ENCODE peak calls at places on chromosomes 1 and 21, in four cellular contexts. One of them, this sample, is unnamed.

GRCh38 chr1:109263597-109264378 is 14.4 kb downstream of the CELSR2 start:
- DNase-seq in foreskin fibroblast: peak; percentile 91
- DNase-seq in cardiac muscle cell: peak; percentile 96
- DNase-seq in neural crest cell: peak; percentile 89
- DNase-seq in this sample: peak; percentile 64

GRCh38 chr1:32413507-32414185 is 19.4 kb upstream of the BSDC1 start:
- DNase-seq in neural crest cell: peak; percentile 57
- DNase-seq in foreskin fibroblast: peak; percentile 80
- DNase-seq in cardiac muscle cell: peak; percentile 58
- DNase-seq in this sample: peak; percentile 48

GRCh38 chr1:183847646-183848045 is 42.7 kb downstream of the RGL1 start:
- DNase-seq in foreskin fibroblast: no peak
- DNase-seq in neural crest cell: no peak
- DNase-seq in cardiac muscle cell: no peak
- DNase-seq in this sample: no peak

GRCh38 chr1:193566735-193567134 is 380.3 kb upstream of the B3GALT2 start:
- DNase-seq in foreskin fibroblast: no peak
- DNase-seq in cardiac muscle cell: no peak
- DNase-seq in neural crest cell: no peak
- DNase-seq in this sample: no peak

GRCh38 chr1:6832789-6833188 is 47.5 kb downstream of the CAMTA1 start:
- DNase-seq in cardiac muscle cell: peak; percentile 32
- DNase-seq in foreskin fibroblast: no peak
- DNase-seq in neural crest cell: no peak
- DNase-seq in this sample: no peak

GRCh38 chr1:193066606-193067005 is 7.2 kb downstream of the RO60 start:
- DNase-seq in neural crest cell: no peak
- DNase-seq in foreskin fibroblast: no peak
- DNase-seq in cardiac muscle cell: no peak
- DNase-seq in this sample: no peak

GRCh38 chr1:183004146-183004545 is 19.1 kb upstream of the LAMC1 start:
- DNase-seq in cardiac muscle cell: no peak
- DNase-seq in foreskin fibroblast: no peak
- DNase-seq in neural crest cell: no peak
- DNase-seq in this sample: no peak

GRCh38 chr1:116498789-116499628 is 71.8 kb downstream of the CD58 start:
- DNase-seq in foreskin fibroblast: peak; percentile 87
- DNase-seq in cardiac muscle cell: peak; percentile 84
- DNase-seq in neural crest cell: peak; percentile 77
- DNase-seq in this sample: peak; percentile 40

GRCh38 chr21:45990741-45991605 is 9.4 kb downstream of the COL6A1 start:
- DNase-seq in neural crest cell: no peak
- DNase-seq in cardiac muscle cell: no peak
- DNase-seq in foreskin fibroblast: peak; percentile 6
- DNase-seq in this sample: peak; percentile 10

GRCh38 chr1:15249032-15249601 is 2.1 kb downstream of the FHAD1 start:
- DNase-seq in foreskin fibroblast: no peak
- DNase-seq in cardiac muscle cell: no peak
- DNase-seq in neural crest cell: no peak
- DNase-seq in this sample: peak; percentile 56

GRCh38 chr1:206664740-206665139 is 20.0 kb upstream of the MAPKAPK2 start:
- DNase-seq in foreskin fibroblast: no peak
- DNase-seq in neural crest cell: no peak
- DNase-seq in cardiac muscle cell: no peak
- DNase-seq in this sample: no peak

GRCh38 chr1:29953938-29954337 is 717.6 kb downstream of the PTPRU start:
- DNase-seq in foreskin fibroblast: no peak
- DNase-seq in neural crest cell: no peak
- DNase-seq in cardiac muscle cell: no peak
- DNase-seq in this sample: no peak

GRCh38 chr1:23525558-23526174 is 5.4 kb downstream of the E2F2 start:
- DNase-seq in neural crest cell: no peak
- DNase-seq in cardiac muscle cell: no peak
- DNase-seq in foreskin fibroblast: no peak
- DNase-seq in this sample: no peak

GRCh38 chr1:29806646-29807319 is 570.5 kb downstream of the PTPRU start:
- DNase-seq in cardiac muscle cell: no peak
- DNase-seq in foreskin fibroblast: no peak
- DNase-seq in neural crest cell: no peak
- DNase-seq in this sample: no peak

GRCh38 chr1:3652538-3653285 is 396 bp downstream of the TP73 start:
- DNase-seq in cardiac muscle cell: no peak
- DNase-seq in foreskin fibroblast: no peak
- DNase-seq in neural crest cell: no peak
- DNase-seq in this sample: no peak

GRCh38 chr1:161180643-161181042 is 3.3 kb upstream of the B4GALT3 start:
- DNase-seq in neural crest cell: no peak
- DNase-seq in cardiac muscle cell: no peak
- DNase-seq in foreskin fibroblast: peak; percentile 56
- DNase-seq in this sample: no peak
- TF ChIP-seq CTCF in neural crest cell: peak; percentile 37
- TF ChIP-seq CTCF in cardiac muscle cell: peak; percentile 32
- TF ChIP-seq CTCF in foreskin fibroblast: peak; percentile 29
- TF ChIP-seq CTCF in this sample: peak; percentile 13

GRCh38 chr21:26847951-26848350 is 2.7 kb upstream of the ADAMTS1 start:
- DNase-seq in neural crest cell: no peak
- DNase-seq in cardiac muscle cell: no peak
- DNase-seq in foreskin fibroblast: no peak
- DNase-seq in this sample: no peak

GRCh38 chr21:26850116-26850643 is 5.0 kb upstream of the ADAMTS1 start:
- DNase-seq in foreskin fibroblast: peak; percentile 64
- DNase-seq in cardiac muscle cell: no peak
- DNase-seq in neural crest cell: no peak
- DNase-seq in this sample: no peak

GRCh38 chr21:26852422-26852821 is 7.2 kb upstream of the ADAMTS1 start:
- DNase-seq in neural crest cell: no peak
- DNase-seq in foreskin fibroblast: no peak
- DNase-seq in cardiac muscle cell: no peak
- DNase-seq in this sample: no peak

GRCh38 chr21:26851109-26851944 is 6.1 kb upstream of the ADAMTS1 start:
- DNase-seq in foreskin fibroblast: no peak
- DNase-seq in cardiac muscle cell: no peak
- DNase-seq in neural crest cell: no peak
- DNase-seq in this sample: no peak

DNA sequence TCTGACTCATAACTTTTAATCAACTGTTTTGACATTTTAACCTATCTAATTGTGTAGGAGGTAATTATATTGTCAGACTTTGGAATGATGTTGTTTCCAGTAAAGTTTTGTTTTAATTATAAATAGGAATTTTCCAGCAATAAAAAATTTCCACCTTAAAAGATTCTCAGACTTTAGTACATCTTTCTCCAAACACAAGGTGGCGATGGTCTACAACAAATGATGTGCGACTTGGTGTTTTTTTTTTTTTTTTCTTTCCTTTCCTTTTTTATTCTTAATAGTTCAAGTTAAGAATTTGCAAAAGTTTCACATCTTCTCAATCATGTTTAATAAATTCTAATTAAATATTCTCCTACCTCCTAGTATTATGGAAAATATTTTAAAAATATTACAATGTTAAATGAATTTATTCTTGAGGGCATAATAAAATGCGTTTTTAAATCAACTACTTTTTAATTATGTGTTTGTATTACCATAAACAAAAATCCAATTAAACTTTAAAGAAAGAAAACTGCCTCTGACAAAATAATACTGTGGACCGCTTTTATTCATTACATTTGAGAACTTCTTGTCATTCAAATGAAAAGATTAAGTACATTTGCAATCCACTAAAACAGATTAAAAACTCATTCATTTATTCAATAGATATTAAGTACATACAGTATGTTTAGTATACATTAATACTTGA is 4.4 kb upstream of the ADAMTS1 start:
- DNase-seq in cardiac muscle cell: peak; percentile 76
- DNase-seq in neural crest cell: no peak
- DNase-seq in foreskin fibroblast: peak; percentile 79
- DNase-seq in this sample: no peak
- TF ChIP-seq CTCF in cardiac muscle cell: peak; percentile 51
- TF ChIP-seq CTCF in neural crest cell: peak; percentile 79
- TF ChIP-seq CTCF in foreskin fibroblast: peak; percentile 41
- TF ChIP-seq CTCF in this sample: no peak

GRCh38 chr1:180632326-180633088 is 685 bp downstream of the XPR1 start:
- DNase-seq in neural crest cell: peak; percentile 58
- DNase-seq in foreskin fibroblast: peak; percentile 72
- DNase-seq in cardiac muscle cell: peak; percentile 74
- DNase-seq in this sample: peak; percentile 65
- TF ChIP-seq CTCF in neural crest cell: peak; percentile 38
- TF ChIP-seq CTCF in foreskin fibroblast: peak; percentile 33
- TF ChIP-seq CTCF in cardiac muscle cell: peak; percentile 34
- TF ChIP-seq CTCF in this sample: no peak

DNA sequence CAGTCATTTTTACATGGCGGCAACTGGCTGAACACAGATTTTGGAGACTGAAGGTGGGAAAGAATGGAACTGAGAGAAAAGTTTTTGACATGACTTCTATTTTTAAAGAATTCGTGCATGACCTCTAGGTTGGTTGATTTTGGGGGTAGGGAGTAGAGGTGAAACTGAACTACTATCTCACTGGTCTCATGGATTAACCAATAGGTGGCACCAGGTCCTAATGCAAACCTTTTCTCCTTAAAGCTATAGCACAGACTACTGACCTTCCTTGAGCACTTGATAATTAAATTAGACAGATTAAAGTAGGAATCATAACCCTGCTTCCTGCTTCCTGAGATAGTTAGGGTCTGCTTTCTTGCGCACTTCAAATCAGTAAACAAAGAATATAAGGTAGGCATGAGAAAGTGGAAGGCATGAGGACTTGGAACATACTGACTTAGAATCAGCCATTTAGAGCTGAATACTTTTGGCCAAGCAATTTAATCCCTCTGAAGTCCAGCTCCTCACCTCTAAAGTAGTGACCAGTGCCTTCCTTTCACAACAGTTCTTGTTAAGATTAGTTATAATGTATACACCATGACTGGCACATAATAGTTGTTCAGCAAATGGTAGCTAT is 206.0 kb downstream of the CENPF start:
- DNase-seq in cardiac muscle cell: peak; percentile 1
- DNase-seq in neural crest cell: no peak
- DNase-seq in foreskin fibroblast: peak; percentile 76
- DNase-seq in this sample: no peak
- TF ChIP-seq CTCF in cardiac muscle cell: peak; percentile 54
- TF ChIP-seq CTCF in neural crest cell: no peak
- TF ChIP-seq CTCF in foreskin fibroblast: peak; percentile 47
- TF ChIP-seq CTCF in this sample: no peak

GRCh38 chr1:11592752-11593151 is 61.5 kb downstream of the FBXO2 start:
- DNase-seq in cardiac muscle cell: no peak
- DNase-seq in foreskin fibroblast: no peak
- DNase-seq in neural crest cell: no peak
- DNase-seq in this sample: no peak

GRCh38 chr1:11594625-11595024 is 59.6 kb downstream of the FBXO2 start:
- DNase-seq in cardiac muscle cell: no peak
- DNase-seq in foreskin fibroblast: no peak
- DNase-seq in neural crest cell: no peak
- DNase-seq in this sample: no peak

GRCh38 chr1:11596295-11596694 is 57.9 kb downstream of the FBXO2 start:
- DNase-seq in neural crest cell: no peak
- DNase-seq in cardiac muscle cell: no peak
- DNase-seq in foreskin fibroblast: no peak
- DNase-seq in this sample: no peak

GRCh38 chr1:11595287-11595686 is 58.9 kb downstream of the FBXO2 start:
- DNase-seq in foreskin fibroblast: no peak
- DNase-seq in cardiac muscle cell: no peak
- DNase-seq in neural crest cell: no peak
- DNase-seq in this sample: no peak

GRCh38 chr1:11594222-11594621 is 60.0 kb downstream of the FBXO2 start:
- DNase-seq in cardiac muscle cell: peak; percentile 67
- DNase-seq in foreskin fibroblast: peak; percentile 55
- DNase-seq in neural crest cell: no peak
- DNase-seq in this sample: no peak
- TF ChIP-seq CTCF in cardiac muscle cell: peak; percentile 45
- TF ChIP-seq CTCF in foreskin fibroblast: no peak
- TF ChIP-seq CTCF in neural crest cell: peak; percentile 54
- TF ChIP-seq CTCF in this sample: no peak

GRCh38 chr1:77044133-77044849 is 174.9 kb downstream of the PIGK start:
- DNase-seq in cardiac muscle cell: no peak
- DNase-seq in neural crest cell: no peak
- DNase-seq in foreskin fibroblast: peak; percentile 30
- DNase-seq in this sample: no peak

GRCh38 chr1:77051406-77051805 is 167.8 kb downstream of the PIGK start:
- DNase-seq in cardiac muscle cell: no peak
- DNase-seq in neural crest cell: no peak
- DNase-seq in foreskin fibroblast: no peak
- DNase-seq in this sample: no peak

GRCh38 chr1:77047978-77048614 is 171.1 kb downstream of the PIGK start:
- DNase-seq in foreskin fibroblast: no peak
- DNase-seq in neural crest cell: no peak
- DNase-seq in cardiac muscle cell: no peak
- DNase-seq in this sample: no peak

GRCh38 chr1:77048615-77049005 is 170.6 kb downstream of the PIGK start:
- DNase-seq in foreskin fibroblast: no peak
- DNase-seq in cardiac muscle cell: no peak
- DNase-seq in neural crest cell: no peak
- DNase-seq in this sample: no peak
- TF ChIP-seq CTCF in foreskin fibroblast: no peak
- TF ChIP-seq CTCF in cardiac muscle cell: no peak
- TF ChIP-seq CTCF in neural crest cell: no peak
- TF ChIP-seq CTCF in this sample: no peak

GRCh38 chr1:202210370-202210769 is 16.8 kb downstream of the LGR6 start:
- DNase-seq in foreskin fibroblast: peak; percentile 56
- DNase-seq in neural crest cell: no peak
- DNase-seq in cardiac muscle cell: peak; percentile 35
- DNase-seq in this sample: no peak
- TF ChIP-seq CTCF in foreskin fibroblast: peak; percentile 23
- TF ChIP-seq CTCF in neural crest cell: no peak
- TF ChIP-seq CTCF in cardiac muscle cell: peak; percentile 3
- TF ChIP-seq CTCF in this sample: no peak

GRCh38 chr21:25561668-25562641 is 45.3 kb downstream of the MRPL39 start:
- DNase-seq in cardiac muscle cell: peak; percentile 45
- DNase-seq in neural crest cell: peak; percentile 38
- DNase-seq in foreskin fibroblast: peak; percentile 88
- DNase-seq in this sample: peak; percentile 67
- TF ChIP-seq CTCF in cardiac muscle cell: peak; percentile 42
- TF ChIP-seq CTCF in neural crest cell: peak; percentile 41
- TF ChIP-seq CTCF in foreskin fibroblast: peak; percentile 20
- TF ChIP-seq CTCF in this sample: no peak